ENCODE peak calls at places on chromosomes 6 and 20, in five cellular contexts. D, Y, Z, X and P are unnamed samples.

GRCh38 chr6:132604635-132605150 is 15.2 kb upstream of the TAAR5 start:
- DNase-seq in X (no peak), D (no peak), Z (no peak), Y (no peak), P (no peak)

GRCh38 chr6:110566346-110567125 is 90.1 kb upstream of the SLC22A16 start:
- DNase-seq in D (peak), Z (no peak), Y (no peak), X (no peak), P (peak)

GRCh38 chr6:73143551-73143950 is 81.7 kb downstream of the KHDC1L start:
- DNase-seq in D (no peak), Z (no peak), X (no peak), Y (no peak), P (no peak)

GRCh38 chr6:12051861-12052368 is 39.8 kb downstream of the HIVEP1 start:
- DNase-seq in Z (no peak), X (no peak), D (no peak), Y (peak), P (no peak)

GRCh38 chr20:10855778-10856177 is 182.0 kb upstream of the JAG1 start:
- DNase-seq in D (no peak), X (no peak), Z (no peak), Y (no peak), P (no peak)

GRCh38 chr6:142929751-142930358 is 15.1 kb downstream of the HIVEP2 start:
- DNase-seq in D (no peak), X (no peak), Y (no peak), Z (no peak), P (no peak)

GRCh38 chr20:61670274-61670673 is 395.4 kb downstream of the TAF4 start:
- DNase-seq in X (no peak), Z (no peak), Y (no peak), D (no peak), P (no peak)

GRCh38 chr20:16054917-16055316 is 518.3 kb downstream of the KIF16B start:
- DNase-seq in X (no peak), D (no peak), Y (no peak), Z (no peak), P (no peak)

GRCh38 chr6:112563368-112563767 is 216.2 kb downstream of the RFPL4B start:
- DNase-seq in D (no peak), Y (peak), X (peak), Z (no peak), P (peak)

GRCh38 chr6:125802943-125803377 is 12.2 kb downstream of the NCOA7 start:
- DNase-seq in Y (peak), Z (no peak), D (no peak), X (no peak), P (peak)

GRCh38 chr6:136319732-136320131 is 30.1 kb upstream of the BCLAF1 start:
- DNase-seq in X (no peak), Y (no peak), Z (no peak), D (no peak), P (no peak)

GRCh38 chr6:134732761-134733160 is 217.1 kb downstream of the ALDH8A1 start:
- DNase-seq in X (no peak), Y (no peak), D (no peak), Z (no peak), P (peak)

GRCh38 chr6:7107578-7108195 is at the start of gene RREB1:
- DNase-seq in Y (peak), D (peak), X (peak), Z (no peak), P (peak)

GRCh38 chr6:89022747-89023289 is 57.7 kb upstream of the PNRC1 start:
- DNase-seq in X (no peak), Z (no peak), Y (no peak), D (no peak), P (peak)

GRCh38 chr20:20549267-20549612 is 163.2 kb downstream of the RALGAPA2 start:
- DNase-seq in Z (no peak), Y (no peak), D (no peak), X (no peak), P (no peak)

GRCh38 chr6:41092421-41093140 is 19.8 kb downstream of the NFYA start:
- DNase-seq in Z (no peak), D (no peak), X (no peak), Y (no peak), P (peak)

GRCh38 chr20:41533537-41534136 is 84.5 kb downstream of the CHD6 start:
- DNase-seq in Y (no peak), Z (no peak), D (no peak), X (no peak), P (no peak)

GRCh38 chr20:35515949-35516645 is 13.4 kb downstream of the C20orf173 start:
- DNase-seq in D (no peak), X (no peak), Z (no peak), Y (peak), P (peak)

GRCh38 chr6:20170455-20171148 is 41.7 kb downstream of the MBOAT1 start:
- DNase-seq in Z (no peak), X (no peak), D (no peak), Y (no peak), P (no peak)

GRCh38 chr6:35611235-35611634 is 77.5 kb downstream of the FKBP5 start:
- DNase-seq in Y (no peak), D (no peak), X (no peak), Z (no peak), P (peak)

GRCh38 chr6:138044458-138044857 is 62.8 kb downstream of the PERP start:
- DNase-seq in D (no peak), X (no peak), Z (no peak), Y (no peak), P (peak)